ENCODE peak calls at places on chromosomes 7 and 10, in four cellular contexts. F is astrocyte of the spinal cord, W is AG09309, Y is DMS153. X is an unnamed sample.
A peak's percentile ranks its signal among the peaks of the same experiment; 100 is the strongest.

GRCh38 chr7:120856621-120857352 is 1.2 kb downstream of the TSPAN12 start:
- DNase-seq in Y (peak; percentile 16), F (peak; percentile 10), W (no peak), X (peak; percentile 93)

GRCh38 chr10:61565819-61566560 is 96.7 kb upstream of the CABCOCO1 start:
- DNase-seq in W (no peak), Y (no peak), F (no peak), X (no peak)

GRCh38 chr7:27182285-27182827 is 2.7 kb downstream of the HOXA11 start:
- DNase-seq in Y (no peak), W (no peak), F (no peak), X (peak; percentile 75)

GRCh38 chr7:129074361-129074871 is 19.5 kb upstream of the TNPO3 start:
- DNase-seq in Y (no peak), W (no peak), F (no peak), X (no peak)

GRCh38 chr10:110353244-110354119 is 48.8 kb upstream of the SMNDC1 start:
- DNase-seq in W (peak; percentile 71), Y (no peak), F (peak; percentile 92), X (peak; percentile 53)

GRCh38 chr7:137592232-137592896 is 248.8 kb upstream of the PTN start:
- DNase-seq in F (peak; percentile 83), Y (peak; percentile 19), W (peak; percentile 37), X (peak; percentile 87)

GRCh38 chr10:34661580-34661979 is 153.5 kb downstream of the PARD3 start:
- DNase-seq in F (no peak), W (no peak), Y (no peak), X (no peak)

GRCh38 chr7:1160665-1161010 is 642 bp upstream of the ZFAND2A start:
- DNase-seq in Y (no peak), F (no peak), W (no peak), X (peak; percentile 52)

GRCh38 chr7:50369408-50370026 is 65.0 kb downstream of the IKZF1 start:
- DNase-seq in F (no peak), W (no peak), Y (no peak), X (peak; percentile 32)

GRCh38 chr7:127366680-127367079 is 25.8 kb downstream of the ZNF800 start:
- DNase-seq in F (no peak), W (no peak), Y (no peak), X (no peak)

GRCh38 chr7:155458317-155459132 is 596 bp downstream of the EN2 start:
- DNase-seq in Y (no peak), F (no peak), W (no peak), X (no peak)

GRCh38 chr10:14259696-14260595 is 70.8 kb downstream of the FRMD4A start:
- DNase-seq in W (peak; percentile 45), F (peak; percentile 82), Y (no peak), X (peak; percentile 82)

GRCh38 chr10:1654811-1655356 is 82.4 kb downstream of the ADARB2 start:
- DNase-seq in W (no peak), F (no peak), Y (no peak), X (no peak)

GRCh38 chr10:110425684-110426293 is 71.9 kb upstream of the DUSP5 start:
- DNase-seq in F (peak; percentile 97), W (peak; percentile 99), Y (no peak), X (no peak)

GRCh38 chr10:97428572-97428981 is 2.6 kb downstream of the PGAM1 start:
- DNase-seq in W (no peak), F (no peak), Y (no peak), X (no peak)

GRCh38 chr10:60611291-60611747 is 167.0 kb upstream of the CDK1 start:
- DNase-seq in Y (no peak), W (peak; percentile 32), F (peak; percentile 80), X (peak; percentile 24)

GRCh38 chr7:148442933-148443332 is 147.6 kb upstream of the C7orf33 start:
- DNase-seq in Y (no peak), W (no peak), F (no peak), X (no peak)

GRCh38 chr7:37368540-37368939 is 80.1 kb downstream of the ELMO1 start:
- DNase-seq in F (no peak), Y (no peak), W (no peak), X (no peak)

GRCh38 chr10:70063418-70064098 is 10.9 kb downstream of the MACROH2A2 start:
- DNase-seq in Y (no peak), F (no peak), W (no peak), X (no peak)

GRCh38 chr10:131775444-131775832 is 125.4 kb upstream of the PPP2R2D start:
- DNase-seq in Y (no peak), W (no peak), F (no peak), X (peak; percentile 71)

GRCh38 chr10:26446258-26446657 is 8.1 kb downstream of the APBB1IP start:
- DNase-seq in Y (no peak), F (no peak), W (no peak), X (no peak)

GRCh38 chr10:78354101-78354500 is 320.4 kb downstream of the RPS24 start:
- DNase-seq in Y (no peak), F (no peak), W (no peak), X (peak; percentile 91)

GRCh38 chr7:128792471-128793183 is 859 bp downstream of the CCDC136 start:
- DNase-seq in Y (no peak), F (no peak), W (no peak), X (no peak)

GRCh38 chr7:47783456-47784240 is 164.6 kb downstream of the PKD1L1 start:
- DNase-seq in F (peak; percentile 97), Y (no peak), W (peak; percentile 95), X (no peak)

GRCh38 chr10:1132584-1132983 is 76.4 kb downstream of the WDR37 start:
- DNase-seq in W (no peak), F (no peak), Y (no peak), X (no peak)

GRCh38 chr10:100109670-100110069 is 28.0 kb upstream of the CPN1 start:
- DNase-seq in Y (no peak), F (no peak), W (no peak), X (peak; percentile 11)

GRCh38 chr7:114182837-114183236 is 231.8 kb upstream of the FOXP2 start:
- DNase-seq in F (no peak), Y (no peak), W (no peak), X (peak; percentile 31)

GRCh38 chr7:137820677-137821420 is 25.9 kb downstream of the DGKI start:
- DNase-seq in W (peak; percentile 31), F (peak; percentile 76), Y (no peak), X (peak; percentile 76)

GRCh38 chr10:22340362-22341189 is 4.7 kb upstream of the SPAG6 start:
- DNase-seq in W (no peak), Y (peak; percentile 5), F (peak; percentile 88), X (peak; percentile 93)

GRCh38 chr10:29595636-29596225 is 39.0 kb downstream of the SVIL start:
- DNase-seq in W (no peak), Y (no peak), F (no peak), X (no peak)

GRCh38 chr7:155123413-155123812 is 53.3 kb downstream of the HTR5A start:
- DNase-seq in Y (no peak), F (no peak), W (no peak), X (no peak)

GRCh38 chr10:9613338-9613737 is 1404.3 kb upstream of the CELF2 start:
- DNase-seq in F (no peak), W (no peak), Y (no peak), X (no peak)

GRCh38 chr7:96131525-96131924 is 190.4 kb downstream of the SLC25A13 start:
- DNase-seq in F (no peak), Y (no peak), W (no peak), X (no peak)

GRCh38 chr7:14717711-14718304 is 184.7 kb downstream of the DGKB start:
- DNase-seq in W (no peak), F (peak; percentile 42), Y (peak; percentile 35), X (peak; percentile 7)

GRCh38 chr10:69506834-69507643 is 55.8 kb downstream of the TSPAN15 start:
- DNase-seq in W (no peak), Y (no peak), F (no peak), X (peak; percentile 9)

X was measured in left kidney.